ENCODE peak calls at places on chromosomes 2 and 18, in seven cellular contexts. E is NB4, S is uterus, R is IMR-90, U is HCT116, J is A549, Z is upper lobe of left lung. B is an unnamed sample.

GRCh38 chr2:46276652-46277051 is 20.6 kb upstream of the EPAS1 start:
- DNase-seq in S (no peak), R (peak; percentile 20), Z (no peak), U (no peak), E (no peak), J (peak; percentile 36), B (no peak)

GRCh38 chr2:105102963-105103421 is 65.1 kb downstream of the MRPS9 start:
- DNase-seq in Z (no peak), J (peak; percentile 14), E (no peak), S (no peak), U (peak; percentile 64), R (peak; percentile 88), B (no peak)

GRCh38 chr2:16900405-16901025 is 234.9 kb upstream of the CYRIA start:
- DNase-seq in R (no peak), Z (no peak), S (no peak), J (peak; percentile 63), U (peak; percentile 45), E (peak; percentile 71), B (no peak)

GRCh38 chr18:58038063-58038462 is 6.0 kb upstream of the NEDD4L start:
- DNase-seq in E (peak; percentile 15), U (no peak), S (no peak), J (no peak), R (no peak), Z (no peak), B (no peak)

GRCh38 chr2:29238497-29238896 is 123.3 kb downstream of the CLIP4 start:
- DNase-seq in U (peak; percentile 26), S (no peak), J (peak; percentile 65), Z (no peak), E (peak; percentile 42), R (peak; percentile 17), B (no peak)

GRCh38 chr2:104664672-104665071 is 189.2 kb upstream of the POU3F3 start:
- DNase-seq in S (no peak), R (no peak), E (no peak), U (no peak), J (no peak), Z (no peak), B (no peak)

GRCh38 chr2:236657215-236657614 is 87.6 kb downstream of the ACKR3 start:
- DNase-seq in J (no peak), R (no peak), U (no peak), E (no peak), S (no peak), Z (no peak), B (no peak)

GRCh38 chr2:216666461-216667233 is 28.7 kb downstream of the IGFBP5 start:
- DNase-seq in S (peak; percentile 83), U (peak; percentile 55), Z (no peak), R (peak; percentile 71), E (peak; percentile 78), J (peak; percentile 72), B (peak; percentile 78)

GRCh38 chr18:56124186-56124585 is 514.2 kb downstream of the TXNL1 start:
- DNase-seq in U (no peak), Z (no peak), J (no peak), S (no peak), E (no peak), R (peak; percentile 90), B (no peak)

GRCh38 chr18:7084766-7085080 is 32.9 kb downstream of the LAMA1 start:
- DNase-seq in U (no peak), S (no peak), J (no peak), R (peak; percentile 86), Z (no peak), E (no peak), B (no peak)

GRCh38 chr2:148640767-148641166 is 3.8 kb upstream of the EPC2 start:
- DNase-seq in J (peak; percentile 43), R (peak; percentile 25), U (no peak), S (no peak), Z (no peak), E (no peak), B (no peak)

GRCh38 chr2:31384771-31385276 is 29.7 kb downstream of the XDH start:
- DNase-seq in J (peak; percentile 97), U (peak; percentile 45), S (no peak), R (peak; percentile 97), Z (no peak), E (peak; percentile 37), B (no peak)

GRCh38 chr2:216491757-216492635 is 6.6 kb upstream of the RPL37A start:
- DNase-seq in S (no peak), R (no peak), U (no peak), J (no peak), E (peak; percentile 99), Z (no peak), B (no peak)

GRCh38 chr2:118654945-118655344 is 192.5 kb downstream of the EN1 start:
- DNase-seq in E (no peak), Z (no peak), S (no peak), U (no peak), R (no peak), J (no peak), B (no peak)

GRCh38 chr2:26347286-26347865 is 787 bp upstream of the ADGRF3 start:
- DNase-seq in R (peak; percentile 33), S (no peak), U (no peak), E (peak; percentile 47), J (no peak), Z (no peak), B (no peak)

GRCh38 chr2:127351603-127352002 is 36.2 kb downstream of the MAP3K2 start:
- DNase-seq in Z (no peak), E (no peak), U (no peak), S (no peak), R (no peak), J (no peak), B (no peak)

GRCh38 chr2:46716806-46717732 is 198.5 kb downstream of the MCFD2 start:
- DNase-seq in J (no peak), S (no peak), R (peak; percentile 44), U (no peak), Z (no peak), E (peak; percentile 87), B (no peak)

GRCh38 chr2:100886054-100886453 is 66.1 kb downstream of the NPAS2 start:
- DNase-seq in R (no peak), U (no peak), E (no peak), J (no peak), Z (no peak), S (no peak), B (no peak)

GRCh38 chr2:55063713-55064323 is 13.6 kb upstream of the RTN4 start:
- DNase-seq in S (no peak), R (no peak), E (peak; percentile 44), Z (no peak), J (peak; percentile 23), U (no peak), B (no peak)

GRCh38 chr2:41965886-41966285 is 81.9 kb upstream of the PKDCC start:
- DNase-seq in S (peak; percentile 65), J (peak; percentile 37), R (no peak), U (no peak), E (peak; percentile 7), Z (no peak), B (peak; percentile 63)

GRCh38 chr2:150853258-150853657 is 365.8 kb upstream of the RND3 start:
- DNase-seq in R (no peak), Z (no peak), E (no peak), J (no peak), S (no peak), U (no peak), B (no peak)

GRCh38 chr2:192157776-192158175 is 37.0 kb downstream of the TMEFF2 start:
- DNase-seq in J (no peak), S (no peak), Z (no peak), U (no peak), E (no peak), R (no peak), B (no peak)

GRCh38 chr2:169709970-169710369 is 15.7 kb downstream of the PHOSPHO2 start:
- DNase-seq in E (no peak), U (no peak), R (no peak), J (no peak), Z (no peak), S (no peak), B (no peak)

GRCh38 chr2:169709335-169709734 is 15.1 kb downstream of the PHOSPHO2 start:
- DNase-seq in R (no peak), U (no peak), J (no peak), Z (no peak), E (no peak), S (no peak), B (no peak)

GRCh38 chr2:169712791-169713227 is 18.5 kb downstream of the PHOSPHO2 start:
- DNase-seq in J (no peak), U (no peak), E (no peak), S (no peak), Z (no peak), R (no peak), B (no peak)

GRCh38 chr2:169714699-169715098 is 18.9 kb upstream of the KLHL23 start:
- DNase-seq in U (no peak), S (no peak), J (no peak), E (no peak), R (no peak), Z (no peak), B (no peak)

GRCh38 chr2:169711751-169712509 is 17.7 kb downstream of the PHOSPHO2 start:
- DNase-seq in Z (no peak), R (no peak), U (no peak), E (peak; percentile 32), J (no peak), S (no peak), B (no peak)
- TF ChIP-seq POLR2A in Z (no peak), R (no peak), U (no peak), E (no peak), J (no peak), S (no peak), B (no peak)

DNA sequence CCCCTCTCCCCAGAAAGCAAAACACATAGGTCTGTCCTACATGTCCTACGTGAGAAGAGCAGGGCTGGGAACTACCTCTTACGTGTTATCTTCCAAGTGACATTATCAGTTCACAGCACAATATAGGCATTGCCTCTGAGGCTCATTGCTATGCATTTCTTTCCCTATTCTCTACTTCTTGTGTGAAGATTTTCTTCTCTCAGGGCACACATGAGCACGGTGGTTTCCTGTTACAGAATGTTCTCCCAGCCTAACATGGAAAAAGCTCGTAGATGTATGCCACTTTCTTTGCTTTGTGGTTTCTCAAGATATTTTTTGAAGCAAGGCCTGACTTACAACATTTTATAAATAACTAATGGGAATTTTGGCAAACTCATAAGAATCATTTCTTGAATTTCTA is 19.4 kb upstream of the DSC3 start:
- DNase-seq in Z (no peak), E (no peak), R (no peak), J (no peak), S (no peak), U (no peak), B (no peak)
- TF ChIP-seq POLR2A in Z (no peak), E (no peak), R (no peak), J (no peak), S (no peak), U (no peak), B (no peak)

DNA sequence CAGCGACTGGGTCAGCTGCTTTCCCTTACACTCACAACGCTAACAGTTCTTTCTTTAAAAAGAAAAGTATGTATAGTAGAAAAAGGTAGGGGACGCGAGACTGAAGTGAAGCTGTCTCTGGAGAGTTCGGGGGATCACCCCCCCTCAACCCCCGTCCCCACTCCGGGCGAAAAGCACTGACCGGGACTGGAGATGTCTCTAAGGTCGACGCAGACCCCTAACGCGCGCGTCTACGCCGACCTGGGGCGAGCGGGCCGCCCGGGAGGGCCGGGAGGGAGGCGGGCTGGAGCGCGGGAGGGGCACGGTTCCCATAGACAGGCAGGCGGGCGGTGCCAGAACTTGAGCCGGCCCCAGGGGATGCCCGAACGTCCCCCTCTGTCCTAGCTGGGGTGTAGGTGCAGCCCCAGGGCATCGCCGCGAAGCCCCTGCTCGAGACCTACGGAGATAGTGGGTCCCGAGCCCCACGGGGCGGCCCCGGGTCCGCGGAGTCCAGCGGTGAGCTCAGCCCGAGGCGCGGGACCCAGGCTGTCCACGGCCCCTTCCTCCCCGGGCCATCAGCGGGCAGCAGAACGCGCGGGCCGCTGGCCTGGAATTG is 82.2 kb downstream of the CHRNA1 start:
- DNase-seq in Z (peak; percentile 91), U (no peak), R (no peak), E (peak; percentile 72), S (peak; percentile 47), J (peak; percentile 25), B (no peak)
- TF ChIP-seq POLR2A in Z (no peak), U (no peak), R (no peak), E (no peak), S (no peak), J (no peak), B (no peak)

GRCh38 chr2:142557391-142557790 is 320.1 kb upstream of the KYNU start:
- DNase-seq in R (no peak), U (no peak), Z (no peak), S (no peak), J (no peak), E (no peak), B (no peak)
- TF ChIP-seq POLR2A in R (no peak), U (no peak), Z (no peak), S (no peak), J (no peak), E (no peak), B (no peak)